ENCODE peak calls at places on chromosome 11, in four cellular contexts. One of them, this sample, is unnamed. For H3K4me1, the result is how much of the 10 kb centered on the place peaks cover.

GRCh38 chr11:56509439-56509838 is 18.3 kb upstream of the OR5M8 start:
- DNase-seq in heart right ventricle: no peak
- DNase-seq in fibroblast of lung: no peak
- DNase-seq in cardiac muscle cell: no peak
- DNase-seq in this sample: no peak

GRCh38 chr11:101860694-101861371 is 54.0 kb upstream of the CEP126 start:
- DNase-seq in heart right ventricle: no peak
- DNase-seq in fibroblast of lung: peak
- DNase-seq in cardiac muscle cell: peak
- DNase-seq in this sample: peak

GRCh38 chr11:69874984-69875673 is 55.9 kb upstream of the FGF3 start:
- DNase-seq in heart right ventricle: no peak
- DNase-seq in fibroblast of lung: no peak
- DNase-seq in cardiac muscle cell: no peak
- DNase-seq in this sample: peak

GRCh38 chr11:92838655-92839334 is 130.7 kb upstream of the MTNR1B start:
- DNase-seq in heart right ventricle: no peak
- DNase-seq in fibroblast of lung: peak
- DNase-seq in cardiac muscle cell: no peak
- DNase-seq in this sample: no peak

GRCh38 chr11:32088117-32088941 is 2.5 kb upstream of the RCN1 start:
- DNase-seq in heart right ventricle: peak
- DNase-seq in fibroblast of lung: peak
- DNase-seq in cardiac muscle cell: peak
- DNase-seq in this sample: no peak

GRCh38 chr11:37450613-37451012 is 852.6 kb upstream of the RAG2 start:
- DNase-seq in heart right ventricle: no peak
- DNase-seq in fibroblast of lung: peak
- DNase-seq in cardiac muscle cell: peak
- DNase-seq in this sample: no peak

GRCh38 chr11:55849037-55849436 is 10.5 kb downstream of the OR5D16 start:
- DNase-seq in heart right ventricle: no peak
- DNase-seq in fibroblast of lung: no peak
- DNase-seq in cardiac muscle cell: no peak
- DNase-seq in this sample: no peak

GRCh38 chr11:117290809-117291396 is at the start of gene BACE1-AS:
- DNase-seq in heart right ventricle: no peak
- DNase-seq in fibroblast of lung: no peak
- DNase-seq in cardiac muscle cell: no peak
- DNase-seq in this sample: no peak

GRCh38 chr11:66228521-66228920 is 39.9 kb upstream of the RAB1B start:
- DNase-seq in heart right ventricle: no peak
- DNase-seq in fibroblast of lung: no peak
- DNase-seq in cardiac muscle cell: no peak
- DNase-seq in this sample: no peak

DNA sequence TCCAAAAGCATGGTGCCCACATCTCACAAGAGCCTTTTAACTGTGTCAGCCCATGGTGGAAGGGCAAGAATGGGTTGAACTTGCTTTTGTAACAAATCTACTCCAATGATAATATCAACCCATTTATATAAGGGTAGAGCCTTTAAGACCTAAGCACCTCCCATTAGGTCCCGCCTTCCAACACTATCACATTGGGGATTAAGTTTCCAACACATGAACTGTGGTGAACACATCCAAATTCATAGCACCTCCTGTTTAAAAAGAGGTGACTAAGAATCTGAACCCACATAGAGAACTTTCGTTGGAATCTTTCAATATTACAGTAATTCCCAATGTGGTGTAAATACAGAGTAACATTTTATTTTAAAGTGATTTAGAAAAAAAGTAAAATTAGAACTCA is 9.2 kb upstream of the CNTF start:
- DNase-seq in heart right ventricle: no peak
- DNase-seq in fibroblast of lung: no peak
- DNase-seq in cardiac muscle cell: no peak
- DNase-seq in this sample: no peak
- H3K4me1 ChIP-seq in heart right ventricle: under half
- H3K4me1 ChIP-seq in fibroblast of lung: under half
- H3K4me1 ChIP-seq in cardiac muscle cell: under half
- H3K4me1 ChIP-seq in this sample: under half

GRCh38 chr11:115360186-115360824 is 143.9 kb downstream of the CADM1 start:
- DNase-seq in heart right ventricle: no peak
- DNase-seq in fibroblast of lung: peak
- DNase-seq in cardiac muscle cell: no peak
- DNase-seq in this sample: no peak
- TF ChIP-seq CTCF in heart right ventricle: no peak
- TF ChIP-seq CTCF in fibroblast of lung: peak
- TF ChIP-seq CTCF in cardiac muscle cell: no peak
- TF ChIP-seq CTCF in this sample: no peak

DNA sequence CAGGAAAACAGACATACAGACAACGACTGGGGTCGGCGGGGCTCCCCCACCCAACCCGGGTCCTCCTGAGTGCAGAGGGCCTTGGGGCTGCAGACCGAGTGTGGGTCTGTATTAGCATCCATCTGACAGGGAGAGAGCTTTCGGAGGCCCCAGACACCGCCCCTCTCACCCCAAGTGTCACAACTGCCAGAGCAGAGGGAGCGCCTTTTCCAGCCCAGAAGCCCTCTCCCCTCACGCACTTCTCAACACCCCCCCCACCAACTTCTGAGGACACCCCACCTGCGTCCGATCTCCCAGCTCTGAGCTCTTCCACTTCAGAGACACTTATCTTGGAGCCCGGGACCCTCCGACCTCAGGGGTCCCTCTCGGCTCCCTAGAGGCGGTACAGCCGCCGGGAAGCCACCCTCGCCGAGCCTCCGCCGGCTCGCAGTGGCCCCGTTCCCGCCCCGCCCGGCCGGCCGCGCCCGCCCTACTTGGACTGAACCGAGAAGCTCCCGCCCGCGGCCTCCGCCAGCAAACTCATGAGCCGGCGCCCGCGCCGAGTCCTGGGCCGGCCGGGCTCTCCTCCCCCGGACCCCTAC is 380 bp downstream of the RHOG start:
- DNase-seq in heart right ventricle: no peak
- DNase-seq in fibroblast of lung: no peak
- DNase-seq in cardiac muscle cell: no peak
- DNase-seq in this sample: no peak
- H3K4me1 ChIP-seq in heart right ventricle: under half
- H3K4me1 ChIP-seq in fibroblast of lung: under half
- H3K4me1 ChIP-seq in cardiac muscle cell: under half
- H3K4me1 ChIP-seq in this sample: under half

GRCh38 chr11:77548552-77549439 is 41.0 kb upstream of the AQP11 start:
- DNase-seq in heart right ventricle: no peak
- DNase-seq in fibroblast of lung: no peak
- DNase-seq in cardiac muscle cell: no peak
- DNase-seq in this sample: no peak
- TF ChIP-seq CTCF in heart right ventricle: peak
- TF ChIP-seq CTCF in fibroblast of lung: no peak
- TF ChIP-seq CTCF in cardiac muscle cell: no peak
- TF ChIP-seq CTCF in this sample: no peak

GRCh38 chr11:86443415-86443814 is 68.7 kb downstream of the CCDC81 start:
- DNase-seq in heart right ventricle: no peak
- DNase-seq in fibroblast of lung: no peak
- DNase-seq in cardiac muscle cell: no peak
- DNase-seq in this sample: no peak
- H3K4me1 ChIP-seq in heart right ventricle: under half
- H3K4me1 ChIP-seq in fibroblast of lung: under half
- H3K4me1 ChIP-seq in cardiac muscle cell: under half
- H3K4me1 ChIP-seq in this sample: under half

DNA sequence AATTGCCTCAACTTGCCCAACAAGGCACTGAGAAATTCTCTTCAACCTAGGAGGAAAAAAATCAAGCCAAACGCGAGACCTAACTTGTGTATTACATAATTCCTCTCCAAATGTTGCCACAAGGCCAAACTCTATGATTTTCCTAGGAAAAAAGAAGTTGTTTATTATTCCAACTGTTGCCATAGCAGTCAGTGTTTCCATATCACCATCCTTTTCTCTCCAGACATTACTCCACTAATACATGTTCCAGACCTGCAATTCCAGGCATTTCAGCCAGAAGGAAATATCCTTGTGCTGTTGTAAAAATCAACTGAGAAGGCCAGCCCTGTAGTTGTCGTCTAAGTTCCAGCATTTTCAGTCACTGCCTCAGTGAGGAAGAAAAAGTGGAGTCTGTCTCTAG is 33.1 kb upstream of the PAMR1 start:
- DNase-seq in heart right ventricle: no peak
- DNase-seq in fibroblast of lung: peak
- DNase-seq in cardiac muscle cell: peak
- DNase-seq in this sample: no peak
- TF ChIP-seq CTCF in heart right ventricle: peak
- TF ChIP-seq CTCF in fibroblast of lung: peak
- TF ChIP-seq CTCF in cardiac muscle cell: no peak
- TF ChIP-seq CTCF in this sample: no peak

DNA sequence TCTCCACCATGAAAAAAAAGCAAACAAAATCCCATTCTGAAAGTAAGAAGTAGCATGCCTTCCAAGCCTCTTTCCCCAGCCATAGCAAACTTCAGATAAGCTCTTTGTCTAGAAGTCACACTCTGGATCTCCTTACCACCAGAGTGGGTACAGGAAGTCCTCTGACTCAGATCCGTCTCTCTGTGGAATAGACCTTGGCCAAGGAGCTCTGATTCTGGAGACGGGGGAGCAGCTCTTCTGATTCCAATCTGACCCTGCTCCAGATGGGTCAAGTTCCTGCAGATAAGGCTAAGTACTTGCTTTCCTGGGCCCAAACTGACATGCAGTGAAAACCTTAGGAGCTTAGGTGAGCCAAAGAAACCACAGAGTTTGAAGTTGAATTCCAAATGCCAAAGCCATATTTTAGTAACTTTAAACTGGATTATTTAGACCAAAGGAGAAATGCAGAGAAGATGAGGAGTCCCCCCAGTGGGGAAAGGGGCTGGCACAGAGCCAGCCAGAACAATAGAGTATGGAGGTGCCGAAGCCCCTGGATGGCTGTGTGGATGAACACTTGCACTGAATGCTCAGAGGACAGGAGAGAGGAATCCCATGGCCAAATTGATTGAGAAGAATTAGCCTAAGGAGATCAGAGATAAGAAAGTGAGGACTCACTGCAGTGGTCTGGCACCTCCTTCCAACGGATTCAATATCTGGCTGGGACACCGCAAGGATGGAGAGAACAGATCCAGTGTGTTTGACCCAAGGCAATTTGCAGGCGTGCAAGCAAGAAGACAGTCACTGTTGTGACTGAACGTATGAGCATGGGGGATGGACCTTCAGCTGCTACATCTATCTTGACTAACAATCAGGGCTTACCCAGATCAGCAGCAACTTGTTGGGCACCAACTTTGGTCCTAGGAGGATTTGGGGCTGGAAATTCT is 54.9 kb downstream of the ENDOD1 start:
- DNase-seq in heart right ventricle: no peak
- DNase-seq in fibroblast of lung: no peak
- DNase-seq in cardiac muscle cell: peak
- DNase-seq in this sample: no peak
- H3K4me1 ChIP-seq in heart right ventricle: under half
- H3K4me1 ChIP-seq in fibroblast of lung: under half
- H3K4me1 ChIP-seq in cardiac muscle cell: under half
- H3K4me1 ChIP-seq in this sample: under half

GRCh38 chr11:129696309-129696989 is 119.2 kb upstream of the TMEM45B start:
- DNase-seq in heart right ventricle: no peak
- DNase-seq in fibroblast of lung: no peak
- DNase-seq in cardiac muscle cell: no peak
- DNase-seq in this sample: peak
- TF ChIP-seq CTCF in heart right ventricle: no peak
- TF ChIP-seq CTCF in fibroblast of lung: no peak
- TF ChIP-seq CTCF in cardiac muscle cell: no peak
- TF ChIP-seq CTCF in this sample: no peak

GRCh38 chr11:111422494-111423249 is 43.6 kb upstream of the POU2AF1 start:
- DNase-seq in heart right ventricle: peak
- DNase-seq in fibroblast of lung: peak
- DNase-seq in cardiac muscle cell: peak
- DNase-seq in this sample: peak

GRCh38 chr11:111419181-111419580 is 40.1 kb upstream of the POU2AF1 start:
- DNase-seq in heart right ventricle: no peak
- DNase-seq in fibroblast of lung: no peak
- DNase-seq in cardiac muscle cell: no peak
- DNase-seq in this sample: no peak

GRCh38 chr11:111419641-111420327 is 40.7 kb upstream of the POU2AF1 start:
- DNase-seq in heart right ventricle: no peak
- DNase-seq in fibroblast of lung: no peak
- DNase-seq in cardiac muscle cell: no peak
- DNase-seq in this sample: no peak

GRCh38 chr11:111423250-111423615 is 44.2 kb upstream of the POU2AF1 start:
- DNase-seq in heart right ventricle: no peak
- DNase-seq in fibroblast of lung: no peak
- DNase-seq in cardiac muscle cell: no peak
- DNase-seq in this sample: no peak

GRCh38 chr11:111421251-111421650 is 42.2 kb upstream of the POU2AF1 start:
- DNase-seq in heart right ventricle: no peak
- DNase-seq in fibroblast of lung: no peak
- DNase-seq in cardiac muscle cell: no peak
- DNase-seq in this sample: no peak
- H3K4me1 ChIP-seq in heart right ventricle: under half
- H3K4me1 ChIP-seq in fibroblast of lung: under half
- H3K4me1 ChIP-seq in cardiac muscle cell: under half
- H3K4me1 ChIP-seq in this sample: under half

This sample was measured in upper lobe of right lung.